ENCODE peak calls at places on chromosomes 2 and 18, in ten cellular contexts. I is AG10803; O is right atrium auricular region; W is GM06990; H is effector memory CD4-positive, alpha-beta T cell; K is gastrocnemius medialis; D is OCI-LY7; P is fibroblast of pulmonary artery; Y is adipocyte; B is MM.1S. R is an unnamed sample.

GRCh38 chr2:61193670-61194561 is 31.9 kb downstream of the C2orf74 start:
- DNase-seq in I (no peak), O (no peak), W (no peak), H (no peak), K (no peak), D (no peak), P (no peak), Y (peak), B (no peak), R (no peak)

GRCh38 chr2:54079331-54079730 is 36.1 kb upstream of the ACYP2 start:
- DNase-seq in I (no peak), O (no peak), W (no peak), H (no peak), K (no peak), D (no peak), P (no peak), Y (no peak), B (no peak), R (no peak)

GRCh38 chr2:18311413-18311812 is 249.0 kb downstream of the RDH14 start:
- DNase-seq in I (peak), O (no peak), W (no peak), H (no peak), K (no peak), D (no peak), P (no peak), Y (peak), B (no peak), R (no peak)

GRCh38 chr2:111024496-111024895 is 96.2 kb upstream of the BCL2L11 start:
- DNase-seq in I (no peak), O (no peak), W (no peak), H (no peak), K (no peak), D (no peak), P (no peak), Y (no peak), B (no peak), R (no peak)

GRCh38 chr2:213723051-213723560 is 438.8 kb downstream of the SPAG16 start:
- DNase-seq in I (no peak), O (no peak), W (no peak), H (no peak), K (no peak), D (no peak), P (no peak), Y (no peak), B (no peak), R (no peak)

GRCh38 chr2:36439084-36439483 is 83.5 kb downstream of the CRIM1 start:
- DNase-seq in I (no peak), O (no peak), W (no peak), H (no peak), K (no peak), D (no peak), P (no peak), Y (no peak), B (no peak), R (no peak)

GRCh38 chr2:1784087-1784486 is 39.8 kb upstream of the PXDN start:
- DNase-seq in I (peak), O (no peak), W (no peak), H (no peak), K (no peak), D (no peak), P (no peak), Y (no peak), B (no peak), R (peak)

GRCh38 chr2:241546771-241547498 is 11.6 kb upstream of the BOK start:
- DNase-seq in I (peak), O (no peak), W (no peak), H (no peak), K (no peak), D (no peak), P (peak), Y (peak), B (no peak), R (no peak)

GRCh38 chr2:226515344-226516055 is 284.1 kb downstream of the IRS1 start:
- DNase-seq in I (peak), O (no peak), W (no peak), H (no peak), K (no peak), D (no peak), P (no peak), Y (peak), B (no peak), R (no peak)

GRCh38 chr2:145277922-145278321 is 758.0 kb upstream of the ZEB2 start:
- DNase-seq in I (peak), O (no peak), W (no peak), H (no peak), K (no peak), D (no peak), P (peak), Y (peak), B (no peak), R (no peak)

GRCh38 chr18:58668897-58669296 is 2.4 kb upstream of the MALT1 start:
- DNase-seq in I (peak), O (no peak), W (no peak), H (no peak), K (no peak), D (no peak), P (peak), Y (peak), B (no peak), R (no peak)

GRCh38 chr2:48424866-48425265 is 105.1 kb upstream of the STON1 start:
- DNase-seq in I (no peak), O (no peak), W (no peak), H (no peak), K (no peak), D (no peak), P (no peak), Y (no peak), B (no peak), R (no peak)

GRCh38 chr18:23207191-23207955 is 72.1 kb downstream of the CABLES1 start:
- DNase-seq in I (no peak), O (no peak), W (no peak), H (no peak), K (no peak), D (peak), P (no peak), Y (no peak), B (no peak), R (peak)

GRCh38 chr2:160471950-160472349 is 21.7 kb downstream of the RBMS1 start:
- DNase-seq in I (peak), O (no peak), W (no peak), H (no peak), K (no peak), D (no peak), P (no peak), Y (no peak), B (no peak), R (no peak)

GRCh38 chr18:79507076-79507545 is 111.4 kb downstream of the NFATC1 start:
- DNase-seq in I (peak), O (peak), W (no peak), H (no peak), K (peak), D (no peak), P (peak), Y (no peak), B (no peak), R (peak)

GRCh38 chr18:62663731-62664336 is 51.5 kb upstream of the PHLPP1 start:
- DNase-seq in I (no peak), O (no peak), W (peak), H (no peak), K (no peak), D (no peak), P (peak), Y (peak), B (no peak), R (no peak)

GRCh38 chr2:218516614-218517013 is 51.5 kb downstream of the USP37 start:
- DNase-seq in I (no peak), O (no peak), W (no peak), H (no peak), K (no peak), D (peak), P (peak), Y (peak), B (no peak), R (peak)

GRCh38 chr2:112055833-112056625 is 960 bp downstream of the TMEM87B start:
- DNase-seq in I (peak), O (peak), W (no peak), H (peak), K (peak), D (peak), P (peak), Y (peak), B (peak), R (peak)

GRCh38 chr2:219308142-219309093 is 783 bp downstream of the PTPRN start:
- DNase-seq in I (peak), O (no peak), W (peak), H (peak), K (no peak), D (peak), P (peak), Y (peak), B (peak), R (peak)

GRCh38 chr18:77733292-77733903 is 483.8 kb downstream of the GALR1 start:
- DNase-seq in I (no peak), O (no peak), W (no peak), H (no peak), K (no peak), D (no peak), P (no peak), Y (no peak), B (no peak), R (no peak)

GRCh38 chr2:71833855-71834554 is 313.7 kb downstream of the CYP26B1 start:
- DNase-seq in I (peak), O (peak), W (no peak), H (no peak), K (peak), D (no peak), P (peak), Y (peak), B (no peak), R (no peak)

GRCh38 chr18:10715791-10716190 is 190.0 kb downstream of the NAPG start:
- DNase-seq in I (peak), O (no peak), W (no peak), H (no peak), K (no peak), D (no peak), P (peak), Y (peak), B (no peak), R (no peak)

GRCh38 chr2:30237346-30238142 is 6.2 kb downstream of the LBH start:
- DNase-seq in I (peak), O (no peak), W (no peak), H (no peak), K (no peak), D (no peak), P (no peak), Y (no peak), B (no peak), R (no peak)

GRCh38 chr2:233163486-233164103 is 87.9 kb upstream of the ATG16L1 start:
- DNase-seq in I (no peak), O (no peak), W (no peak), H (no peak), K (no peak), D (no peak), P (no peak), Y (no peak), B (no peak), R (no peak)
- H3K4me3 ChIP-seq in I (no peak), O (no peak), W (no peak), H (no peak), K (no peak), D (no peak), P (no peak), Y (no peak), B (no peak), R (no peak)

DNA sequence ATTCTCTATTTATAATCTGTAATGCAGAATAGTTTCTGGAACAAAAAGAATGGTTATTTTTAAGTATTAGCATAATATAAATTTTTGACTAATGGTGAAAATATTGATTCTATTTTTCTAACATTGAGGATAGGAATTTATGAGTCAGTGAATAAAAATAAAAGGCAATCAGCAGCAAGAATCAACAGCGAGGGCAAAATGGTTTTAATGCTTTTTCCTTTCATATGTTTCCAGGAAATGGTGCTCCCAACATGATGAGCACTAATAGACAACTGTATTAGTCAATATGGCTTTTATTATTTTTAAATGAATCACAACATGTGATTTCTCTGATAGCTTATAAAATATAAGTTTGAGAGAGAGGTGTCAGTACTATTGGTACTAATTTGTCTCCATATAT is 90.8 kb upstream of the TFPI start:
- DNase-seq in I (no peak), O (no peak), W (no peak), H (no peak), K (no peak), D (no peak), P (no peak), Y (no peak), B (no peak), R (no peak)
- H3K4me3 ChIP-seq in I (no peak), O (no peak), W (no peak), H (no peak), K (no peak), D (no peak), P (no peak), Y (no peak), B (no peak), R (no peak)

GRCh38 chr2:42791606-42792005 is 777 bp downstream of the HAAO start:
- DNase-seq in I (no peak), O (no peak), W (no peak), H (no peak), K (no peak), D (no peak), P (no peak), Y (no peak), B (no peak), R (no peak)
- H3K4me3 ChIP-seq in I (no peak), O (peak), W (peak), H (no peak), K (no peak), D (no peak), P (no peak), Y (no peak), B (no peak), R (no peak)

DNA sequence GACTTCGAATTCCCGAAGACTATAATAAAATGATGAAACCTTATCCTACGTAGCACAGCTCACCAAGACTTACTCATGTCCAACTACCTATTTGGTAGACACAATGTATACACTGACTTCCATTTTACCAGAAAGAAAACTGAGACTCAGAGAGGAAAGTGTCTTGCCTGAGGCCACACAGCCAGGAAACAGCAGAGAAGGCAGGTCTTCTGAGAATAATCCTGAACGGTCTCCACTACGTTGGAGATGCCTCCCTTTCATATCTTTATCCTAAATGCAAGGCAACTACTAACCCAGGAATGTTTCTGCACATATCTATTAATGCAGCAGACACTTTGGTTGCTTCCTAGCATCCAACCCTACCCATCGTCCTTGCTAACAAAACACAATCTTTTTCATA is 11.9 kb upstream of the FABP1 start:
- DNase-seq in I (no peak), O (no peak), W (no peak), H (no peak), K (no peak), D (no peak), P (no peak), Y (no peak), B (no peak), R (no peak)
- H3K4me3 ChIP-seq in I (no peak), O (no peak), W (no peak), H (no peak), K (no peak), D (no peak), P (no peak), Y (no peak), B (no peak), R (no peak)

DNA sequence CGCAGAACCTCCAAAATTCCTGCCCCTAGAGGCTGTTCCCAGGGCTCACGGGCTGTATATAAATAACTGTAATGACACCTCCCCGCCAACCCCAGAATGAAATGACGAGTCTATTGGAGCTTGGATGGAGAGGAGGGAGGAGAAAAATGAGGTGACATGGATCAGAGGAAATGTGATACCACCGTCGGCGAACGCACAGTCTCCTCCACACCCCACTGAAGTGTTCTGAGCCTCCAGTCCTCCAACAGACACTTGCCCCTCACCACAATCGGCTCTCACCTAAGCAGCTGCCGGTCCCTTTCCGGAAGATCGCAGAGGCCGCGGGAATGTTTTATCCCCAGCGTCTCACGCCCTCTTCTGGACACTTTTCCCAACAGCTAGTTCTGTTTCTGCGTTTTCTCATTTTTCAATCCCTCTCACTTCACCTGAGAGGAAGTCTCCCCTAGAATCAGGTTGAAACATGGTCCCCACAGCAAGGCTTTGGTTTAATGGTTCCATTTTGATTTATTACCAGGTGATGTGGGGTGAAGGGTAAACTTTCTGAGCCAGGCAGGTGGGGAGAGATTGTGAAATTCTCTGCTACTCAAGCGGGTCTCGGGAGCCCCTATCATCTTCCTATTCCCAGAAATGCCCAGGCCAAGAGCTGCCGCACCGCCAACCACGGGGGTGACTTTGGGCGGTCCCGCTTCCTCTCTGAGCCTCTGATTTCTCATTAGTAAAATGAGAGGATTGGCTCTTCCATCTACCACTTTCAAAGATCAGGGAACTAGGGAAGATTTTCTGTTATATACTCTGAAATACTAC is 9.1 kb upstream of the MYO5B start:
- DNase-seq in I (peak), O (no peak), W (no peak), H (no peak), K (no peak), D (no peak), P (peak), Y (peak), B (peak), R (peak)
- H3K4me3 ChIP-seq in I (no peak), O (peak), W (no peak), H (no peak), K (no peak), D (no peak), P (no peak), Y (no peak), B (peak), R (no peak)

GRCh38 chr2:10306901-10307463 is 4.3 kb downstream of the HPCAL1 start:
- DNase-seq in I (no peak), O (no peak), W (no peak), H (no peak), K (no peak), D (no peak), P (no peak), Y (no peak), B (no peak), R (no peak)
- H3K4me3 ChIP-seq in I (no peak), O (no peak), W (no peak), H (no peak), K (no peak), D (no peak), P (no peak), Y (no peak), B (no peak), R (no peak)

R was measured in Jurkat, Clone E6-1.